ENCODE peak calls at places on chromosome 1, in six cellular contexts. One of them, this sample, is unnamed.

GRCh38 chr1:151799179-151800022 is 5.8 kb downstream of the LINGO4 start:
- DNase-seq in CD4-positive, alpha-beta memory T cell: no peak
- DNase-seq in PC-9: no peak
- DNase-seq in OCI-LY7: no peak
- DNase-seq in mammary epithelial cell: no peak
- DNase-seq in dorsolateral prefrontal cortex: no peak
- DNase-seq in this sample: no peak

GRCh38 chr1:24022611-24023359 is 42.7 kb upstream of the SRSF10 start:
- DNase-seq in CD4-positive, alpha-beta memory T cell: no peak
- DNase-seq in PC-9: peak
- DNase-seq in OCI-LY7: no peak
- DNase-seq in mammary epithelial cell: peak
- DNase-seq in dorsolateral prefrontal cortex: no peak
- DNase-seq in this sample: peak

GRCh38 chr1:53567458-53568250 is 108.5 kb downstream of the DMRTB1 start:
- DNase-seq in CD4-positive, alpha-beta memory T cell: no peak
- DNase-seq in PC-9: no peak
- DNase-seq in OCI-LY7: no peak
- DNase-seq in mammary epithelial cell: no peak
- DNase-seq in dorsolateral prefrontal cortex: peak
- DNase-seq in this sample: no peak

GRCh38 chr1:114010433-114011184 is 31.3 kb downstream of the OLFML3 start:
- DNase-seq in CD4-positive, alpha-beta memory T cell: no peak
- DNase-seq in PC-9: no peak
- DNase-seq in OCI-LY7: no peak
- DNase-seq in mammary epithelial cell: no peak
- DNase-seq in dorsolateral prefrontal cortex: no peak
- DNase-seq in this sample: no peak

GRCh38 chr1:231584117-231584516 is 42.5 kb upstream of the DISC1 start:
- DNase-seq in CD4-positive, alpha-beta memory T cell: no peak
- DNase-seq in PC-9: no peak
- DNase-seq in OCI-LY7: peak
- DNase-seq in mammary epithelial cell: peak
- DNase-seq in dorsolateral prefrontal cortex: no peak
- DNase-seq in this sample: no peak

GRCh38 chr1:150152182-150152536 is 2.4 kb downstream of the PLEKHO1 start:
- DNase-seq in CD4-positive, alpha-beta memory T cell: no peak
- DNase-seq in PC-9: no peak
- DNase-seq in OCI-LY7: no peak
- DNase-seq in mammary epithelial cell: no peak
- DNase-seq in dorsolateral prefrontal cortex: no peak
- DNase-seq in this sample: no peak

GRCh38 chr1:66445492-66446181 is 88.3 kb upstream of the SGIP1 start:
- DNase-seq in CD4-positive, alpha-beta memory T cell: peak
- DNase-seq in PC-9: no peak
- DNase-seq in OCI-LY7: peak
- DNase-seq in mammary epithelial cell: no peak
- DNase-seq in dorsolateral prefrontal cortex: no peak
- DNase-seq in this sample: no peak

GRCh38 chr1:174258148-174258550 is 98.8 kb downstream of the RABGAP1L start:
- DNase-seq in CD4-positive, alpha-beta memory T cell: peak
- DNase-seq in PC-9: no peak
- DNase-seq in OCI-LY7: peak
- DNase-seq in mammary epithelial cell: peak
- DNase-seq in dorsolateral prefrontal cortex: no peak
- DNase-seq in this sample: no peak

GRCh38 chr1:21647431-21648373 is 21.5 kb downstream of the RAP1GAP start:
- DNase-seq in CD4-positive, alpha-beta memory T cell: no peak
- DNase-seq in PC-9: no peak
- DNase-seq in OCI-LY7: peak
- DNase-seq in mammary epithelial cell: peak
- DNase-seq in dorsolateral prefrontal cortex: no peak
- DNase-seq in this sample: no peak

GRCh38 chr1:87113313-87113712 is 198.9 kb downstream of the HS2ST1 start:
- DNase-seq in CD4-positive, alpha-beta memory T cell: no peak
- DNase-seq in PC-9: no peak
- DNase-seq in OCI-LY7: no peak
- DNase-seq in mammary epithelial cell: no peak
- DNase-seq in dorsolateral prefrontal cortex: no peak
- DNase-seq in this sample: no peak

GRCh38 chr1:198447468-198447867 is 93.0 kb downstream of the ATP6V1G3 start:
- DNase-seq in CD4-positive, alpha-beta memory T cell: no peak
- DNase-seq in PC-9: no peak
- DNase-seq in OCI-LY7: no peak
- DNase-seq in mammary epithelial cell: no peak
- DNase-seq in dorsolateral prefrontal cortex: no peak
- DNase-seq in this sample: no peak

GRCh38 chr1:29291756-29292155 is 55.4 kb downstream of the PTPRU start:
- DNase-seq in CD4-positive, alpha-beta memory T cell: no peak
- DNase-seq in PC-9: no peak
- DNase-seq in OCI-LY7: no peak
- DNase-seq in mammary epithelial cell: no peak
- DNase-seq in dorsolateral prefrontal cortex: no peak
- DNase-seq in this sample: no peak

GRCh38 chr1:156149374-156150106 is 3.8 kb upstream of the SEMA4A start:
- DNase-seq in CD4-positive, alpha-beta memory T cell: no peak
- DNase-seq in PC-9: no peak
- DNase-seq in OCI-LY7: peak
- DNase-seq in mammary epithelial cell: no peak
- DNase-seq in dorsolateral prefrontal cortex: peak
- DNase-seq in this sample: no peak

GRCh38 chr1:222042120-222042519 is 300.2 kb upstream of the DUSP10 start:
- DNase-seq in CD4-positive, alpha-beta memory T cell: no peak
- DNase-seq in PC-9: no peak
- DNase-seq in OCI-LY7: no peak
- DNase-seq in mammary epithelial cell: no peak
- DNase-seq in dorsolateral prefrontal cortex: no peak
- DNase-seq in this sample: no peak

GRCh38 chr1:53197301-53198205 is 929 bp downstream of the CPT2 start:
- DNase-seq in CD4-positive, alpha-beta memory T cell: no peak
- DNase-seq in PC-9: no peak
- DNase-seq in OCI-LY7: no peak
- DNase-seq in mammary epithelial cell: no peak
- DNase-seq in dorsolateral prefrontal cortex: no peak
- DNase-seq in this sample: no peak

GRCh38 chr1:151058682-151059341 is 610 bp downstream of the CDC42SE1 start:
- DNase-seq in CD4-positive, alpha-beta memory T cell: no peak
- DNase-seq in PC-9: peak
- DNase-seq in OCI-LY7: peak
- DNase-seq in mammary epithelial cell: peak
- DNase-seq in dorsolateral prefrontal cortex: peak
- DNase-seq in this sample: peak

GRCh38 chr1:197776348-197777082 is 1.2 kb upstream of the DENND1B start:
- DNase-seq in CD4-positive, alpha-beta memory T cell: peak
- DNase-seq in PC-9: peak
- DNase-seq in OCI-LY7: peak
- DNase-seq in mammary epithelial cell: peak
- DNase-seq in dorsolateral prefrontal cortex: no peak
- DNase-seq in this sample: peak

GRCh38 chr1:177517556-177517955 is 346.8 kb downstream of the BRINP2 start:
- DNase-seq in CD4-positive, alpha-beta memory T cell: no peak
- DNase-seq in PC-9: no peak
- DNase-seq in OCI-LY7: no peak
- DNase-seq in mammary epithelial cell: peak
- DNase-seq in dorsolateral prefrontal cortex: no peak
- DNase-seq in this sample: peak
- H3K27ac ChIP-seq in CD4-positive, alpha-beta memory T cell: no peak
- H3K27ac ChIP-seq in PC-9: no peak
- H3K27ac ChIP-seq in OCI-LY7: no peak
- H3K27ac ChIP-seq in mammary epithelial cell: no peak
- H3K27ac ChIP-seq in dorsolateral prefrontal cortex: no peak
- H3K27ac ChIP-seq in this sample: peak

DNA sequence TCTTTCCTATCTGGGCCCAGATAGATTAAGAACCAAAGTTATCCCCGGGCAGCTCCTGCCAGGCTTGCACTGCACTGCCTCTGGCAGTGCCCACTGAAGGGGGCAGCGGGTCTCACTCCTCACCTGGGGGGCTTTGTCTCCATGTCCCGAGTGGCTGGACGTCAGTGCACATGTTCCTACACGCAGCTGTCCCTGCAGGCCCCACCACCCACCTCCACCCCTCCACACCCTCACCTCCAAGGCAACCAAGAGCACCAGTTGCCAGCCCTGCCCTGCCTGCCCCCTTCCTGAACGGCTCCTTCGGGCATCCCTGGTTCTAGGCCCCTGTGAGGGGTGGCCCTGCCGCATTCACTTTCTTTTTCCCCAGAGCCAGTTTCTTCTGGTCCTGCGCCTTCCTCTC is 147.2 kb downstream of the PEX14 start:
- DNase-seq in CD4-positive, alpha-beta memory T cell: no peak
- DNase-seq in PC-9: no peak
- DNase-seq in OCI-LY7: no peak
- DNase-seq in mammary epithelial cell: no peak
- DNase-seq in dorsolateral prefrontal cortex: peak
- DNase-seq in this sample: no peak
- H3K27ac ChIP-seq in CD4-positive, alpha-beta memory T cell: no peak
- H3K27ac ChIP-seq in PC-9: no peak
- H3K27ac ChIP-seq in OCI-LY7: no peak
- H3K27ac ChIP-seq in mammary epithelial cell: no peak
- H3K27ac ChIP-seq in dorsolateral prefrontal cortex: no peak
- H3K27ac ChIP-seq in this sample: no peak

DNA sequence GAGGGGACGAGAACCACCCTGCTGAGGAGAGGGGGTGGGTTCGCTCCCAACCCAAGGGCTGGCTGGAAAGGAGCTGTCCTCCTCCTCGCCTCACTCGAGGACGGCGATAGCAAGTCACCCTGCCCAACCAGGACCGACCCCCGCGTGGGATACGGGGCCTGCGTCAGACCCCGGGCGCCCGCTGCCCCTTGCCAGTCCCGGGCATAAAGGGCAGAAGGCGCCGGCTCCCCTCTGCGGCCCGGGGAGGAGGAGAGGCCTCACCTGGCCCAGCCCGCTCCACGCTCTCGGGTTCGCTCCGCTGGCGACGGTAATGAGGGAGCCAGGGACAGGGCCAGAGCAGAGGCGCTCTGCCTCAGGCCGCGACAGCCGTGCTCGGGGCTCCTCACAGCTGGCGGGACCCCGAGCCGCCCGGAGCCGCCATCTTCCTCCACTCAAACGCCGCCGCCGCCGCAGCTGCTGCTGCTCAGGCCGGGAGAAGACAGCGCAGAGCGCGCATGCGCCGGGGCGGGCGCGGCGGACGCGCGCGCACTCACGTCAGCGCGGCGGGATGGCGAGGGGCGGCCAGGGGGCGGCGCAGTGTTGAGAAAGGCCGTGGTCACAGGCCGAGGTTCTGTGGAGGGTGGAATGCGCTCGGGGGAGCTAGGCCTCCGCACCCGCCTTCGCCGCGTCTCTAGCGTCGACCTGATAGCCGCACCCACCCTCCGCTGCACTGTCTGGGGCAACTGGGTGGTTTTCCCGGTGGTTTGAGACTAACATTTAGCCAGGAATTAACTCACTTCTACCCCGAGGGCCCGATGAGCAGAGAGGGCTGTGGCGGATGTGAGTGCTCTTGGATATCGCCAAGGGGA is at the start of gene FBXO42:
- DNase-seq in CD4-positive, alpha-beta memory T cell: peak
- DNase-seq in PC-9: peak
- DNase-seq in OCI-LY7: peak
- DNase-seq in mammary epithelial cell: peak
- DNase-seq in dorsolateral prefrontal cortex: peak
- DNase-seq in this sample: peak
- H3K27ac ChIP-seq in CD4-positive, alpha-beta memory T cell: peak
- H3K27ac ChIP-seq in PC-9: peak
- H3K27ac ChIP-seq in OCI-LY7: peak
- H3K27ac ChIP-seq in mammary epithelial cell: peak
- H3K27ac ChIP-seq in dorsolateral prefrontal cortex: peak
- H3K27ac ChIP-seq in this sample: peak

GRCh38 chr1:110426854-110427253 is 19.4 kb upstream of the LAMTOR5 start:
- DNase-seq in CD4-positive, alpha-beta memory T cell: no peak
- DNase-seq in PC-9: no peak
- DNase-seq in OCI-LY7: no peak
- DNase-seq in mammary epithelial cell: no peak
- DNase-seq in dorsolateral prefrontal cortex: no peak
- DNase-seq in this sample: no peak

GRCh38 chr1:110425611-110426152 is 18.2 kb upstream of the LAMTOR5 start:
- DNase-seq in CD4-positive, alpha-beta memory T cell: no peak
- DNase-seq in PC-9: no peak
- DNase-seq in OCI-LY7: no peak
- DNase-seq in mammary epithelial cell: no peak
- DNase-seq in dorsolateral prefrontal cortex: peak
- DNase-seq in this sample: no peak

GRCh38 chr1:110421159-110421777 is 13.8 kb upstream of the LAMTOR5 start:
- DNase-seq in CD4-positive, alpha-beta memory T cell: no peak
- DNase-seq in PC-9: no peak
- DNase-seq in OCI-LY7: no peak
- DNase-seq in mammary epithelial cell: peak
- DNase-seq in dorsolateral prefrontal cortex: no peak
- DNase-seq in this sample: peak

GRCh38 chr1:110425196-110425595 is 17.7 kb upstream of the LAMTOR5 start:
- DNase-seq in CD4-positive, alpha-beta memory T cell: no peak
- DNase-seq in PC-9: no peak
- DNase-seq in OCI-LY7: no peak
- DNase-seq in mammary epithelial cell: no peak
- DNase-seq in dorsolateral prefrontal cortex: no peak
- DNase-seq in this sample: no peak

DNA sequence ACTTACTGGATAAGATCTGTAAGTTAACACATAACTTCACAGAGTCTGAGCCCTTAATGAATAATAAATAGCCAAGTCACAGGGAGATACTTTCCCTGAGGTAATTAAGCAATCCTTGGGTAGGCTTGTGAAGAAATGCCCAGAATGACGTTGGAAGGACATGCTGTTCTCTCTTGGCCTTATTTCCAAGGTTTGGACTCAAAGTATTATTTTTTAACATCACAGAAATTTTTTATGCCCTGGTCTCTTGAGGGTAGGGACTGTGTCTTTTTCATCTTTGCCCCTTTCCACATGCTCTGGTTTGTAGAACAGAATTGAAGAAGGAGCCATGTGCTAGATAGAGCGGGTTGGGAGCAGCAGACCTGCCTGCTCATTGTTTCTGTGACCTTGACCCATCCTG is 17.2 kb upstream of the LAMTOR5 start:
- DNase-seq in CD4-positive, alpha-beta memory T cell: no peak
- DNase-seq in PC-9: no peak
- DNase-seq in OCI-LY7: no peak
- DNase-seq in mammary epithelial cell: no peak
- DNase-seq in dorsolateral prefrontal cortex: no peak
- DNase-seq in this sample: no peak
- H3K27ac ChIP-seq in CD4-positive, alpha-beta memory T cell: no peak
- H3K27ac ChIP-seq in PC-9: no peak
- H3K27ac ChIP-seq in OCI-LY7: no peak
- H3K27ac ChIP-seq in mammary epithelial cell: no peak
- H3K27ac ChIP-seq in dorsolateral prefrontal cortex: no peak
- H3K27ac ChIP-seq in this sample: no peak

GRCh38 chr1:61013189-61013952 is 69.0 kb upstream of the NFIA start:
- DNase-seq in CD4-positive, alpha-beta memory T cell: no peak
- DNase-seq in PC-9: no peak
- DNase-seq in OCI-LY7: no peak
- DNase-seq in mammary epithelial cell: no peak
- DNase-seq in dorsolateral prefrontal cortex: no peak
- DNase-seq in this sample: no peak
- H3K27ac ChIP-seq in CD4-positive, alpha-beta memory T cell: no peak
- H3K27ac ChIP-seq in PC-9: no peak
- H3K27ac ChIP-seq in OCI-LY7: no peak
- H3K27ac ChIP-seq in mammary epithelial cell: no peak
- H3K27ac ChIP-seq in dorsolateral prefrontal cortex: no peak
- H3K27ac ChIP-seq in this sample: no peak